ENCODE peak calls at places on chromosomes 16 and 17, in five cellular contexts. I, F, S, D and J are unnamed samples.

GRCh38 chr16:11327277-11328171 is 17.7 kb upstream of the RMI2 start:
- DNase-seq in F (no peak), I (no peak), S (no peak), D (no peak), J (no peak)

GRCh38 chr16:30096862-30097563 is 1.0 kb upstream of the YPEL3 start:
- DNase-seq in S (no peak), F (no peak), D (no peak), I (peak; percentile 79), J (no peak)

GRCh38 chr16:75529056-75529905 is 6.6 kb downstream of the CHST5 start:
- DNase-seq in I (no peak), D (no peak), F (no peak), S (no peak), J (no peak)

GRCh38 chr16:69834817-69835477 is 72.8 kb downstream of the WWP2 start:
- DNase-seq in S (no peak), I (no peak), D (no peak), F (no peak), J (no peak)

GRCh38 chr17:16086957-16087356 is 87.3 kb downstream of the TTC19 start:
- DNase-seq in I (no peak), D (no peak), F (no peak), S (no peak), J (no peak)

GRCh38 chr17:78130080-78130438 is 512 bp upstream of the TMC8 start:
- DNase-seq in I (no peak), D (no peak), S (no peak), F (no peak), J (no peak)

GRCh38 chr16:20763461-20764232 is at the start of gene ACSM3:
- DNase-seq in I (peak; percentile 95), S (peak; percentile 42), D (peak; percentile 5), F (no peak), J (no peak)

GRCh38 chr16:86594712-86595111 is 16.4 kb downstream of the FOXL1 start:
- DNase-seq in D (no peak), S (no peak), F (no peak), I (no peak), J (no peak)

GRCh38 chr17:59786536-59787319 is 79.3 kb downstream of the VMP1 start:
- DNase-seq in I (peak; percentile 100), S (peak; percentile 72), D (no peak), F (no peak), J (peak; percentile 78)

GRCh38 chr17:78147315-78147998 is 1.3 kb downstream of the C17orf99 start:
- DNase-seq in S (no peak), D (no peak), F (no peak), I (no peak), J (no peak)

GRCh38 chr17:76445697-76446448 is 7.1 kb downstream of the UBE2O start:
- DNase-seq in I (no peak), D (no peak), S (no peak), F (no peak), J (no peak)

GRCh38 chr17:4185656-4186055 is 42.7 kb downstream of the CYB5D2 start:
- DNase-seq in S (no peak), I (no peak), D (no peak), F (no peak), J (no peak)

GRCh38 chr16:65697061-65697460 is 575.2 kb upstream of the CDH11 start:
- DNase-seq in S (no peak), I (no peak), F (no peak), D (no peak), J (no peak)

GRCh38 chr16:56606688-56607618 is 1.4 kb upstream of the MT2A start:
- DNase-seq in I (peak; percentile 4), F (no peak), D (no peak), S (peak; percentile 92), J (peak; percentile 95)

GRCh38 chr17:7240375-7240774 is 1.1 kb upstream of the PHF23 start:
- DNase-seq in F (no peak), S (no peak), I (peak; percentile 96), D (no peak), J (no peak)

GRCh38 chr17:27601069-27601974 is 29.7 kb upstream of the LGALS9 start:
- DNase-seq in F (peak; percentile 74), D (peak; percentile 61), I (peak; percentile 81), S (peak; percentile 89), J (no peak)

GRCh38 chr16:1887711-1888354 is 15.9 kb upstream of the MEIOB start:
- DNase-seq in F (no peak), S (no peak), I (no peak), D (no peak), J (no peak)

GRCh38 chr16:73503093-73503492 is 455.2 kb upstream of the ZFHX3 start:
- DNase-seq in I (no peak), F (no peak), S (no peak), D (no peak), J (no peak)

GRCh38 chr16:12020007-12020406 is 43.5 kb downstream of the SNX29 start:
- DNase-seq in D (no peak), I (no peak), F (no peak), S (no peak), J (no peak)

GRCh38 chr17:59418732-59419166 is 87.3 kb downstream of the YPEL2 start:
- DNase-seq in F (no peak), D (no peak), I (no peak), S (no peak), J (no peak)

GRCh38 chr17:28897769-28898259 is 281 bp upstream of the FLOT2 start:
- DNase-seq in S (peak; percentile 27), I (no peak), F (peak; percentile 40), D (no peak), J (no peak)

GRCh38 chr17:9668532-9668931 is 23.2 kb downstream of the USP43 start:
- DNase-seq in F (no peak), S (no peak), I (no peak), D (no peak), J (no peak)

GRCh38 chr16:10668322-10669045 is 26.2 kb downstream of the TEKT5 start:
- DNase-seq in I (no peak), F (no peak), D (peak; percentile 32), S (no peak), J (no peak)

GRCh38 chr16:8204096-8204495 is 386.2 kb downstream of the TMEM114 start:
- DNase-seq in D (no peak), S (no peak), I (no peak), F (no peak), J (no peak)

GRCh38 chr16:22857296-22857695 is 43.3 kb downstream of the HS3ST2 start:
- DNase-seq in I (no peak), D (no peak), F (no peak), S (no peak), J (no peak)

GRCh38 chr17:6572997-6573396 is 16.6 kb upstream of the PITPNM3 start:
- DNase-seq in S (no peak), I (no peak), F (no peak), D (no peak), J (no peak)

GRCh38 chr17:74078363-74078762 is 125.1 kb upstream of the RPL38 start:
- DNase-seq in D (no peak), S (no peak), F (no peak), I (no peak), J (no peak)

GRCh38 chr17:77373298-77374169 is 232.8 kb downstream of the SEC14L1 start:
- DNase-seq in I (peak; percentile 9), F (no peak), S (no peak), D (no peak), J (no peak)

GRCh38 chr17:3502466-3502865 is 26.7 kb downstream of the ASPA start:
- DNase-seq in F (no peak), D (peak; percentile 85), I (peak; percentile 28), S (no peak), J (no peak)

GRCh38 chr16:3042376-3042775 is 4.0 kb upstream of the MMP25 start:
- DNase-seq in F (no peak), I (peak; percentile 81), S (no peak), D (no peak), J (no peak)

GRCh38 chr17:82600731-82601446 is 47.4 kb downstream of the WDR45B start:
- DNase-seq in F (no peak), I (no peak), D (no peak), S (no peak), J (no peak)

GRCh38 chr17:42553866-42554249 is 1.1 kb downstream of the HSD17B1 start:
- DNase-seq in D (no peak), I (no peak), F (no peak), S (no peak), J (no peak)

GRCh38 chr17:7046127-7046724 is 2.3 kb upstream of the SLC16A11 start:
- DNase-seq in D (peak; percentile 28), I (no peak), S (no peak), F (peak; percentile 36), J (no peak)

GRCh38 chr17:4658478-4659305 is 17.2 kb upstream of the ALOX15 start:
- DNase-seq in S (no peak), F (no peak), I (no peak), D (no peak), J (no peak)